ENCODE peak calls at places on chromosomes 2 and 18, in six cellular contexts. G is adrenal gland, F is NCI-H1092, H is frontal cortex, M is activated T-helper 1 cell treated with Interleukin-2 at 50 U/mL for 16 hours, Z is BJ. S is an unnamed sample.
A peak's percentile ranks its signal among the peaks of the same experiment; 100 is the strongest.

GRCh38 chr2:177119099-177119498 is 93.5 kb upstream of the HNRNPA3 start:
- DNase-seq in M (no peak), Z (no peak), G (no peak), H (no peak), F (no peak), S (no peak)

GRCh38 chr2:102141915-102142828 is at the start of gene IL1R1:
- DNase-seq in F (no peak), G (peak; percentile 89), Z (no peak), M (no peak), H (peak; percentile 87), S (peak; percentile 72)

GRCh38 chr18:49279041-49279440 is 181.4 kb downstream of the DYM start:
- DNase-seq in M (no peak), H (no peak), G (no peak), F (no peak), Z (no peak), S (no peak)

GRCh38 chr2:69645026-69645425 is 1.5 kb upstream of the AAK1 start:
- DNase-seq in M (peak; percentile 20), Z (no peak), G (no peak), H (no peak), F (no peak), S (no peak)

GRCh38 chr2:23900927-23901322 is 26.0 kb downstream of the ATAD2B start:
- DNase-seq in M (no peak), G (peak; percentile 67), F (no peak), Z (peak; percentile 79), H (peak; percentile 9), S (peak; percentile 89)

GRCh38 chr2:82790277-82791021 is 1668.6 kb downstream of the SUCLG1 start:
- DNase-seq in H (no peak), Z (no peak), F (no peak), M (no peak), G (no peak), S (peak; percentile 43)

GRCh38 chr2:28364611-28365010 is 28.0 kb upstream of the FOSL2 start:
- DNase-seq in M (no peak), H (no peak), F (no peak), Z (no peak), G (no peak), S (no peak)

GRCh38 chr2:98912221-98912851 is 23.7 kb downstream of the CRACDL start:
- DNase-seq in H (peak; percentile 60), M (no peak), Z (peak; percentile 39), G (peak; percentile 66), F (peak; percentile 70), S (peak; percentile 66)

GRCh38 chr18:35042389-35043066 is 1.3 kb downstream of the MAPRE2 start:
- DNase-seq in H (no peak), Z (no peak), G (no peak), M (no peak), F (no peak), S (no peak)

GRCh38 chr18:22734812-22735627 is 198.1 kb upstream of the RBBP8 start:
- DNase-seq in H (no peak), F (no peak), M (no peak), G (peak; percentile 26), Z (peak; percentile 5), S (peak; percentile 63)

GRCh38 chr18:76687271-76688006 is 134.9 kb upstream of the ZNF236 start:
- DNase-seq in Z (no peak), M (no peak), F (peak; percentile 37), G (no peak), H (no peak), S (no peak)

GRCh38 chr18:54882318-54882717 is 54.0 kb downstream of the RAB27B start:
- DNase-seq in G (no peak), F (no peak), M (no peak), Z (no peak), H (no peak), S (no peak)

GRCh38 chr2:150495993-150496627 is 8.6 kb upstream of the RND3 start:
- DNase-seq in H (no peak), M (no peak), G (no peak), Z (peak; percentile 99), F (no peak), S (peak; percentile 93)

GRCh38 chr2:130374587-130375290 is 18.9 kb downstream of the PTPN18 start:
- DNase-seq in Z (no peak), H (no peak), F (no peak), M (no peak), G (no peak), S (no peak)

GRCh38 chr2:150212722-150213171 is 274.7 kb downstream of the RND3 start:
- DNase-seq in M (no peak), H (no peak), Z (peak; percentile 75), G (no peak), F (no peak), S (no peak)

GRCh38 chr2:207408086-207408794 is 121.5 kb upstream of the CREB1 start:
- DNase-seq in F (peak; percentile 96), Z (no peak), M (no peak), G (no peak), H (no peak), S (no peak)

GRCh38 chr2:162457021-162457420 is 113.1 kb downstream of the GCA start:
- DNase-seq in F (no peak), H (no peak), Z (no peak), M (no peak), G (no peak), S (no peak)

GRCh38 chr18:3499498-3499897 is 49.5 kb downstream of the TGIF1 start:
- DNase-seq in Z (no peak), H (no peak), G (no peak), F (no peak), M (no peak), S (no peak)

GRCh38 chr2:99648115-99648850 is 158.5 kb upstream of the REV1 start:
- DNase-seq in Z (peak; percentile 66), G (peak; percentile 55), M (no peak), F (no peak), H (no peak), S (peak; percentile 79)

GRCh38 chr18:29060349-29060748 is 883.4 kb upstream of the CDH2 start:
- DNase-seq in G (no peak), M (no peak), Z (no peak), H (no peak), F (no peak), S (no peak)

GRCh38 chr2:54658548-54659207 is 64.8 kb upstream of the EML6 start:
- DNase-seq in H (no peak), Z (peak; percentile 22), F (no peak), M (no peak), G (no peak), S (no peak)

GRCh38 chr2:11775384-11775783 is 29.0 kb downstream of the LPIN1 start:
- DNase-seq in M (no peak), Z (no peak), H (no peak), G (no peak), F (no peak), S (no peak)

GRCh38 chr2:183010112-183010511 is 28.1 kb downstream of the NCKAP1 start:
- DNase-seq in Z (no peak), M (no peak), G (peak; percentile 56), H (no peak), F (no peak), S (peak; percentile 9)

GRCh38 chr2:38030590-38031326 is 45.2 kb downstream of the CYP1B1 start:
- DNase-seq in F (no peak), Z (no peak), G (peak; percentile 23), H (no peak), M (no peak), S (peak; percentile 60)

S was measured in stromal cell of bone marrow.